ENCODE peak calls at places on chromosomes 5 and 9, in eight cellular contexts. G is T-helper 1 cell; C is right cardiac atrium; B is uterus; Q is CD8-positive, alpha-beta memory T cell; X is CD4-positive, alpha-beta T cell; P is cardiac fibroblast; N is lower leg skin. Z is an unnamed sample.

GRCh38 chr5:93208156-93208895 is 372.7 kb downstream of the NR2F1-AS1 start:
- DNase-seq in G (no peak), C (no peak), B (no peak), Q (no peak), X (no peak), P (no peak), N (no peak), Z (no peak)

GRCh38 chr5:122053181-122054109 is 24.6 kb downstream of the LOX start:
- DNase-seq in G (no peak), C (peak), B (peak), Q (no peak), X (no peak), P (peak), N (peak), Z (no peak)

GRCh38 chr5:172800088-172800551 is 29.1 kb upstream of the DUSP1 start:
- DNase-seq in G (no peak), C (peak), B (peak), Q (no peak), X (no peak), P (peak), N (peak), Z (no peak)

GRCh38 chr5:7321724-7322123 is 74.2 kb upstream of the ADCY2 start:
- DNase-seq in G (no peak), C (no peak), B (no peak), Q (no peak), X (no peak), P (peak), N (no peak), Z (no peak)

GRCh38 chr5:57685866-57686265 is 203.3 kb upstream of the ACTBL2 start:
- DNase-seq in G (no peak), C (no peak), B (no peak), Q (no peak), X (no peak), P (no peak), N (no peak), Z (no peak)

GRCh38 chr9:110081395-110081794 is 126.6 kb downstream of the C9orf152 start:
- DNase-seq in G (no peak), C (no peak), B (no peak), Q (no peak), X (no peak), P (peak), N (no peak), Z (no peak)

GRCh38 chr9:116232425-116233159 is 79.0 kb downstream of the PAPPA start:
- DNase-seq in G (no peak), C (no peak), B (no peak), Q (no peak), X (no peak), P (peak), N (no peak), Z (no peak)

GRCh38 chr5:39453606-39454005 is 28.8 kb upstream of the DAB2 start:
- DNase-seq in G (no peak), C (no peak), B (no peak), Q (no peak), X (no peak), P (no peak), N (no peak), Z (no peak)

GRCh38 chr9:105040462-105040861 is 112.5 kb upstream of the ABCA1 start:
- DNase-seq in G (no peak), C (no peak), B (no peak), Q (no peak), X (no peak), P (no peak), N (no peak), Z (no peak)

GRCh38 chr5:82259172-82259800 is 18.9 kb downstream of the RPS23 start:
- DNase-seq in G (no peak), C (no peak), B (no peak), Q (no peak), X (no peak), P (peak), N (no peak), Z (no peak)

GRCh38 chr5:138273834-138274188 is 610 bp downstream of the GFRA3 start:
- DNase-seq in G (no peak), C (no peak), B (no peak), Q (no peak), X (no peak), P (no peak), N (no peak), Z (no peak)

Z was measured in NK-92 treated with Interleukin-12 subunit alpha and Interleukin-12 subunit beta, amount 100 ng/mL, for 24 hours.